ENCODE peak calls at places on chromosomes 2 and 18, in ten cellular contexts. One of them, this sample, is unnamed.

GRCh38 chr2:168730391-168730790 is 72.0 kb upstream of the NOSTRIN start:
- DNase-seq in NCI-H2081: no peak
- DNase-seq in activated effector memory CD4-positive, alpha-beta T cell treated with anti-CD3 and anti-CD28 coated beads, Interleukin-2, amount 50 U/mL, for 16 hours: no peak
- DNase-seq in mesenteric fat pad: no peak
- DNase-seq in skeletal muscle cell: no peak
- DNase-seq in head of caudate nucleus: no peak
- DNase-seq in HCT116: no peak
- DNase-seq in T1000: no peak
- DNase-seq in SW480: no peak
- DNase-seq in HEK293T: no peak
- DNase-seq in this sample: no peak

GRCh38 chr2:43311276-43311675 is 84.9 kb upstream of the ZFP36L2 start:
- DNase-seq in NCI-H2081: no peak
- DNase-seq in activated effector memory CD4-positive, alpha-beta T cell treated with anti-CD3 and anti-CD28 coated beads, Interleukin-2, amount 50 U/mL, for 16 hours: no peak
- DNase-seq in mesenteric fat pad: no peak
- DNase-seq in skeletal muscle cell: peak
- DNase-seq in head of caudate nucleus: no peak
- DNase-seq in HCT116: no peak
- DNase-seq in T1000: no peak
- DNase-seq in SW480: no peak
- DNase-seq in HEK293T: no peak
- DNase-seq in this sample: no peak

GRCh38 chr2:238811765-238812164 is 36.1 kb upstream of the TWIST2 start:
- DNase-seq in NCI-H2081: no peak
- DNase-seq in activated effector memory CD4-positive, alpha-beta T cell treated with anti-CD3 and anti-CD28 coated beads, Interleukin-2, amount 50 U/mL, for 16 hours: no peak
- DNase-seq in mesenteric fat pad: no peak
- DNase-seq in skeletal muscle cell: no peak
- DNase-seq in head of caudate nucleus: no peak
- DNase-seq in HCT116: no peak
- DNase-seq in T1000: no peak
- DNase-seq in SW480: no peak
- DNase-seq in HEK293T: no peak
- DNase-seq in this sample: no peak

GRCh38 chr2:101847661-101848339 is 144.0 kb upstream of the IL1R2 start:
- DNase-seq in NCI-H2081: no peak
- DNase-seq in activated effector memory CD4-positive, alpha-beta T cell treated with anti-CD3 and anti-CD28 coated beads, Interleukin-2, amount 50 U/mL, for 16 hours: no peak
- DNase-seq in mesenteric fat pad: no peak
- DNase-seq in skeletal muscle cell: no peak
- DNase-seq in head of caudate nucleus: no peak
- DNase-seq in HCT116: no peak
- DNase-seq in T1000: no peak
- DNase-seq in SW480: no peak
- DNase-seq in HEK293T: no peak
- DNase-seq in this sample: no peak

GRCh38 chr2:111665011-111665410 is 219.0 kb downstream of the ANAPC1 start:
- DNase-seq in NCI-H2081: no peak
- DNase-seq in activated effector memory CD4-positive, alpha-beta T cell treated with anti-CD3 and anti-CD28 coated beads, Interleukin-2, amount 50 U/mL, for 16 hours: no peak
- DNase-seq in mesenteric fat pad: no peak
- DNase-seq in skeletal muscle cell: no peak
- DNase-seq in head of caudate nucleus: no peak
- DNase-seq in HCT116: no peak
- DNase-seq in T1000: no peak
- DNase-seq in SW480: no peak
- DNase-seq in HEK293T: no peak
- DNase-seq in this sample: no peak

GRCh38 chr2:2189112-2189398 is 142.0 kb downstream of the MYT1L start:
- DNase-seq in NCI-H2081: no peak
- DNase-seq in activated effector memory CD4-positive, alpha-beta T cell treated with anti-CD3 and anti-CD28 coated beads, Interleukin-2, amount 50 U/mL, for 16 hours: no peak
- DNase-seq in mesenteric fat pad: no peak
- DNase-seq in skeletal muscle cell: no peak
- DNase-seq in head of caudate nucleus: peak
- DNase-seq in HCT116: no peak
- DNase-seq in T1000: no peak
- DNase-seq in SW480: no peak
- DNase-seq in HEK293T: no peak
- DNase-seq in this sample: no peak

GRCh38 chr2:53913721-53914120 is 54.0 kb upstream of the GPR75 start:
- DNase-seq in NCI-H2081: no peak
- DNase-seq in activated effector memory CD4-positive, alpha-beta T cell treated with anti-CD3 and anti-CD28 coated beads, Interleukin-2, amount 50 U/mL, for 16 hours: no peak
- DNase-seq in mesenteric fat pad: no peak
- DNase-seq in skeletal muscle cell: peak
- DNase-seq in head of caudate nucleus: no peak
- DNase-seq in HCT116: no peak
- DNase-seq in T1000: no peak
- DNase-seq in SW480: no peak
- DNase-seq in HEK293T: no peak
- DNase-seq in this sample: no peak

GRCh38 chr2:28408764-28409599 is 16.3 kb downstream of the FOSL2 start:
- DNase-seq in NCI-H2081: no peak
- DNase-seq in activated effector memory CD4-positive, alpha-beta T cell treated with anti-CD3 and anti-CD28 coated beads, Interleukin-2, amount 50 U/mL, for 16 hours: peak
- DNase-seq in mesenteric fat pad: no peak
- DNase-seq in skeletal muscle cell: peak
- DNase-seq in head of caudate nucleus: no peak
- DNase-seq in HCT116: peak
- DNase-seq in T1000: peak
- DNase-seq in SW480: peak
- DNase-seq in HEK293T: no peak
- DNase-seq in this sample: peak

GRCh38 chr2:205590759-205591158 is 91.5 kb upstream of the NRP2 start:
- DNase-seq in NCI-H2081: no peak
- DNase-seq in activated effector memory CD4-positive, alpha-beta T cell treated with anti-CD3 and anti-CD28 coated beads, Interleukin-2, amount 50 U/mL, for 16 hours: no peak
- DNase-seq in mesenteric fat pad: no peak
- DNase-seq in skeletal muscle cell: peak
- DNase-seq in head of caudate nucleus: no peak
- DNase-seq in HCT116: no peak
- DNase-seq in T1000: no peak
- DNase-seq in SW480: no peak
- DNase-seq in HEK293T: no peak
- DNase-seq in this sample: no peak

GRCh38 chr2:105324732-105325131 is 4.8 kb downstream of the TGFBRAP1 start:
- DNase-seq in NCI-H2081: no peak
- DNase-seq in activated effector memory CD4-positive, alpha-beta T cell treated with anti-CD3 and anti-CD28 coated beads, Interleukin-2, amount 50 U/mL, for 16 hours: no peak
- DNase-seq in mesenteric fat pad: no peak
- DNase-seq in skeletal muscle cell: no peak
- DNase-seq in head of caudate nucleus: no peak
- DNase-seq in HCT116: no peak
- DNase-seq in T1000: no peak
- DNase-seq in SW480: peak
- DNase-seq in HEK293T: no peak
- DNase-seq in this sample: no peak

GRCh38 chr2:165911231-165911630 is 42.3 kb downstream of the TTC21B start:
- DNase-seq in NCI-H2081: no peak
- DNase-seq in activated effector memory CD4-positive, alpha-beta T cell treated with anti-CD3 and anti-CD28 coated beads, Interleukin-2, amount 50 U/mL, for 16 hours: no peak
- DNase-seq in mesenteric fat pad: no peak
- DNase-seq in skeletal muscle cell: no peak
- DNase-seq in head of caudate nucleus: no peak
- DNase-seq in HCT116: no peak
- DNase-seq in T1000: no peak
- DNase-seq in SW480: no peak
- DNase-seq in HEK293T: no peak
- DNase-seq in this sample: no peak

GRCh38 chr2:236166157-236166780 is 1.9 kb downstream of the GBX2 start:
- DNase-seq in NCI-H2081: no peak
- DNase-seq in activated effector memory CD4-positive, alpha-beta T cell treated with anti-CD3 and anti-CD28 coated beads, Interleukin-2, amount 50 U/mL, for 16 hours: no peak
- DNase-seq in mesenteric fat pad: peak
- DNase-seq in skeletal muscle cell: no peak
- DNase-seq in head of caudate nucleus: no peak
- DNase-seq in HCT116: no peak
- DNase-seq in T1000: no peak
- DNase-seq in SW480: no peak
- DNase-seq in HEK293T: no peak
- DNase-seq in this sample: no peak

GRCh38 chr2:219687882-219688559 is 60.6 kb downstream of the SLC4A3 start:
- DNase-seq in NCI-H2081: no peak
- DNase-seq in activated effector memory CD4-positive, alpha-beta T cell treated with anti-CD3 and anti-CD28 coated beads, Interleukin-2, amount 50 U/mL, for 16 hours: no peak
- DNase-seq in mesenteric fat pad: no peak
- DNase-seq in skeletal muscle cell: no peak
- DNase-seq in head of caudate nucleus: no peak
- DNase-seq in HCT116: peak
- DNase-seq in T1000: no peak
- DNase-seq in SW480: no peak
- DNase-seq in HEK293T: no peak
- DNase-seq in this sample: no peak

GRCh38 chr2:102131564-102131963 is 11.0 kb upstream of the IL1R1 start:
- DNase-seq in NCI-H2081: no peak
- DNase-seq in activated effector memory CD4-positive, alpha-beta T cell treated with anti-CD3 and anti-CD28 coated beads, Interleukin-2, amount 50 U/mL, for 16 hours: no peak
- DNase-seq in mesenteric fat pad: no peak
- DNase-seq in skeletal muscle cell: no peak
- DNase-seq in head of caudate nucleus: no peak
- DNase-seq in HCT116: no peak
- DNase-seq in T1000: no peak
- DNase-seq in SW480: no peak
- DNase-seq in HEK293T: no peak
- DNase-seq in this sample: no peak

GRCh38 chr2:145137211-145137610 is 617.3 kb upstream of the ZEB2 start:
- DNase-seq in NCI-H2081: no peak
- DNase-seq in activated effector memory CD4-positive, alpha-beta T cell treated with anti-CD3 and anti-CD28 coated beads, Interleukin-2, amount 50 U/mL, for 16 hours: no peak
- DNase-seq in mesenteric fat pad: no peak
- DNase-seq in skeletal muscle cell: no peak
- DNase-seq in head of caudate nucleus: no peak
- DNase-seq in HCT116: no peak
- DNase-seq in T1000: no peak
- DNase-seq in SW480: no peak
- DNase-seq in HEK293T: no peak
- DNase-seq in this sample: no peak

GRCh38 chr2:134127496-134127895 is 126.4 kb upstream of the MGAT5 start:
- DNase-seq in NCI-H2081: no peak
- DNase-seq in activated effector memory CD4-positive, alpha-beta T cell treated with anti-CD3 and anti-CD28 coated beads, Interleukin-2, amount 50 U/mL, for 16 hours: peak
- DNase-seq in mesenteric fat pad: no peak
- DNase-seq in skeletal muscle cell: no peak
- DNase-seq in head of caudate nucleus: no peak
- DNase-seq in HCT116: no peak
- DNase-seq in T1000: no peak
- DNase-seq in SW480: no peak
- DNase-seq in HEK293T: no peak
- DNase-seq in this sample: peak

GRCh38 chr18:10057401-10057800 is 143.6 kb downstream of the VAPA start:
- DNase-seq in NCI-H2081: no peak
- DNase-seq in activated effector memory CD4-positive, alpha-beta T cell treated with anti-CD3 and anti-CD28 coated beads, Interleukin-2, amount 50 U/mL, for 16 hours: no peak
- DNase-seq in mesenteric fat pad: no peak
- DNase-seq in skeletal muscle cell: no peak
- DNase-seq in head of caudate nucleus: no peak
- DNase-seq in HCT116: no peak
- DNase-seq in T1000: no peak
- DNase-seq in SW480: peak
- DNase-seq in HEK293T: no peak
- DNase-seq in this sample: no peak

GRCh38 chr18:56637897-56638231 is 528 bp downstream of the TXNL1 start:
- DNase-seq in NCI-H2081: no peak
- DNase-seq in activated effector memory CD4-positive, alpha-beta T cell treated with anti-CD3 and anti-CD28 coated beads, Interleukin-2, amount 50 U/mL, for 16 hours: no peak
- DNase-seq in mesenteric fat pad: no peak
- DNase-seq in skeletal muscle cell: no peak
- DNase-seq in head of caudate nucleus: no peak
- DNase-seq in HCT116: no peak
- DNase-seq in T1000: no peak
- DNase-seq in SW480: no peak
- DNase-seq in HEK293T: no peak
- DNase-seq in this sample: no peak

GRCh38 chr2:70855679-70856078 is 20.1 kb upstream of the CD207 start:
- DNase-seq in NCI-H2081: no peak
- DNase-seq in activated effector memory CD4-positive, alpha-beta T cell treated with anti-CD3 and anti-CD28 coated beads, Interleukin-2, amount 50 U/mL, for 16 hours: no peak
- DNase-seq in mesenteric fat pad: no peak
- DNase-seq in skeletal muscle cell: no peak
- DNase-seq in head of caudate nucleus: no peak
- DNase-seq in HCT116: no peak
- DNase-seq in T1000: no peak
- DNase-seq in SW480: peak
- DNase-seq in HEK293T: no peak
- DNase-seq in this sample: no peak

GRCh38 chr18:69865656-69866241 is 81.9 kb downstream of the CD226 start:
- DNase-seq in NCI-H2081: no peak
- DNase-seq in activated effector memory CD4-positive, alpha-beta T cell treated with anti-CD3 and anti-CD28 coated beads, Interleukin-2, amount 50 U/mL, for 16 hours: no peak
- DNase-seq in mesenteric fat pad: no peak
- DNase-seq in skeletal muscle cell: no peak
- DNase-seq in head of caudate nucleus: no peak
- DNase-seq in HCT116: no peak
- DNase-seq in T1000: no peak
- DNase-seq in SW480: no peak
- DNase-seq in HEK293T: no peak
- DNase-seq in this sample: no peak

GRCh38 chr18:58851874-58852273 is 12.8 kb upstream of the ZNF532 start:
- DNase-seq in NCI-H2081: no peak
- DNase-seq in activated effector memory CD4-positive, alpha-beta T cell treated with anti-CD3 and anti-CD28 coated beads, Interleukin-2, amount 50 U/mL, for 16 hours: no peak
- DNase-seq in mesenteric fat pad: no peak
- DNase-seq in skeletal muscle cell: no peak
- DNase-seq in head of caudate nucleus: no peak
- DNase-seq in HCT116: no peak
- DNase-seq in T1000: no peak
- DNase-seq in SW480: no peak
- DNase-seq in HEK293T: no peak
- DNase-seq in this sample: no peak

GRCh38 chr2:65599693-65600092 is 167.3 kb upstream of the SPRED2 start:
- DNase-seq in NCI-H2081: no peak
- DNase-seq in activated effector memory CD4-positive, alpha-beta T cell treated with anti-CD3 and anti-CD28 coated beads, Interleukin-2, amount 50 U/mL, for 16 hours: no peak
- DNase-seq in mesenteric fat pad: no peak
- DNase-seq in skeletal muscle cell: no peak
- DNase-seq in head of caudate nucleus: no peak
- DNase-seq in HCT116: no peak
- DNase-seq in T1000: no peak
- DNase-seq in SW480: no peak
- DNase-seq in HEK293T: no peak
- DNase-seq in this sample: no peak

GRCh38 chr2:55590810-55591440 is 26.5 kb downstream of the PPP4R3B start:
- DNase-seq in NCI-H2081: no peak
- DNase-seq in activated effector memory CD4-positive, alpha-beta T cell treated with anti-CD3 and anti-CD28 coated beads, Interleukin-2, amount 50 U/mL, for 16 hours: no peak
- DNase-seq in mesenteric fat pad: no peak
- DNase-seq in skeletal muscle cell: peak
- DNase-seq in head of caudate nucleus: no peak
- DNase-seq in HCT116: peak
- DNase-seq in T1000: no peak
- DNase-seq in SW480: peak
- DNase-seq in HEK293T: no peak
- DNase-seq in this sample: no peak

GRCh38 chr18:49123431-49123830 is 172.7 kb upstream of the SMAD7 start:
- DNase-seq in NCI-H2081: peak
- DNase-seq in activated effector memory CD4-positive, alpha-beta T cell treated with anti-CD3 and anti-CD28 coated beads, Interleukin-2, amount 50 U/mL, for 16 hours: no peak
- DNase-seq in mesenteric fat pad: no peak
- DNase-seq in skeletal muscle cell: no peak
- DNase-seq in head of caudate nucleus: no peak
- DNase-seq in HCT116: no peak
- DNase-seq in T1000: no peak
- DNase-seq in SW480: no peak
- DNase-seq in HEK293T: no peak
- DNase-seq in this sample: no peak

GRCh38 chr18:63869851-63870250 is 17.7 kb upstream of the SERPINB2 start:
- DNase-seq in NCI-H2081: no peak
- DNase-seq in activated effector memory CD4-positive, alpha-beta T cell treated with anti-CD3 and anti-CD28 coated beads, Interleukin-2, amount 50 U/mL, for 16 hours: no peak
- DNase-seq in mesenteric fat pad: no peak
- DNase-seq in skeletal muscle cell: no peak
- DNase-seq in head of caudate nucleus: no peak
- DNase-seq in HCT116: no peak
- DNase-seq in T1000: no peak
- DNase-seq in SW480: no peak
- DNase-seq in HEK293T: no peak
- DNase-seq in this sample: no peak

GRCh38 chr2:66515743-66516142 is 80.8 kb downstream of the MEIS1 start:
- DNase-seq in NCI-H2081: no peak
- DNase-seq in activated effector memory CD4-positive, alpha-beta T cell treated with anti-CD3 and anti-CD28 coated beads, Interleukin-2, amount 50 U/mL, for 16 hours: no peak
- DNase-seq in mesenteric fat pad: no peak
- DNase-seq in skeletal muscle cell: no peak
- DNase-seq in head of caudate nucleus: no peak
- DNase-seq in HCT116: no peak
- DNase-seq in T1000: no peak
- DNase-seq in SW480: no peak
- DNase-seq in HEK293T: no peak
- DNase-seq in this sample: no peak

GRCh38 chr18:22346968-22347611 is 70.6 kb downstream of the CTAGE1 start:
- DNase-seq in NCI-H2081: no peak
- DNase-seq in activated effector memory CD4-positive, alpha-beta T cell treated with anti-CD3 and anti-CD28 coated beads, Interleukin-2, amount 50 U/mL, for 16 hours: no peak
- DNase-seq in mesenteric fat pad: no peak
- DNase-seq in skeletal muscle cell: no peak
- DNase-seq in head of caudate nucleus: no peak
- DNase-seq in HCT116: no peak
- DNase-seq in T1000: no peak
- DNase-seq in SW480: no peak
- DNase-seq in HEK293T: peak
- DNase-seq in this sample: no peak

GRCh38 chr2:127056086-127056485 is 50.9 kb downstream of the BIN1 start:
- DNase-seq in NCI-H2081: no peak
- DNase-seq in activated effector memory CD4-positive, alpha-beta T cell treated with anti-CD3 and anti-CD28 coated beads, Interleukin-2, amount 50 U/mL, for 16 hours: no peak
- DNase-seq in mesenteric fat pad: no peak
- DNase-seq in skeletal muscle cell: no peak
- DNase-seq in head of caudate nucleus: no peak
- DNase-seq in HCT116: no peak
- DNase-seq in T1000: no peak
- DNase-seq in SW480: no peak
- DNase-seq in HEK293T: no peak
- DNase-seq in this sample: no peak

This sample was measured in activated CD4-positive, alpha-beta T cell treated with anti-CD3 and anti-CD28 coated beads for 24 hours.